ENCODE peak calls at places on chromosomes 7 and 10, in nine cellular contexts. I is endothelial cell, U is nephron progenitor cell, J is HFF-Myc, N is progenitor cell of endocrine pancreas, R is fibroblast of lung, O is OCI-LY7, K is psoas muscle, M is brain microvascular endothelial cell. Z is an unnamed sample.

GRCh38 chr10:125016123-125016522 is 74.2 kb downstream of the ZRANB1 start:
- DNase-seq in I (no peak), U (no peak), J (no peak), N (no peak), R (no peak), O (no peak), K (peak; percentile 75), M (no peak), Z (no peak)

GRCh38 chr10:12656518-12657142 is 307.3 kb downstream of the CAMK1D start:
- DNase-seq in I (no peak), U (no peak), J (peak; percentile 26), N (no peak), R (peak; percentile 81), O (peak; percentile 72), K (no peak), M (peak; percentile 47), Z (no peak)

GRCh38 chr10:132452651-132453469 is 55.9 kb downstream of the PWWP2B start:
- DNase-seq in I (peak; percentile 90), U (peak; percentile 93), J (no peak), N (peak; percentile 91), R (peak; percentile 53), O (peak; percentile 91), K (peak; percentile 82), M (peak; percentile 33), Z (peak; percentile 91)

GRCh38 chr10:30857803-30858202 is 173.9 kb downstream of the ZNF438 start:
- DNase-seq in I (no peak), U (no peak), J (peak; percentile 15), N (no peak), R (peak; percentile 93), O (no peak), K (peak; percentile 74), M (no peak), Z (no peak)

GRCh38 chr7:27723086-27723485 is 16.9 kb upstream of the TAX1BP1 start:
- DNase-seq in I (peak; percentile 5), U (no peak), J (no peak), N (no peak), R (no peak), O (peak; percentile 8), K (no peak), M (no peak), Z (no peak)

GRCh38 chr7:6251653-6252052 is 20.8 kb downstream of the CYTH3 start:
- DNase-seq in I (no peak), U (no peak), J (no peak), N (no peak), R (no peak), O (no peak), K (no peak), M (no peak), Z (no peak)

GRCh38 chr7:14040528-14040927 is 51.1 kb upstream of the ETV1 start:
- DNase-seq in I (no peak), U (no peak), J (no peak), N (no peak), R (no peak), O (no peak), K (no peak), M (no peak), Z (no peak)

GRCh38 chr7:45574521-45575500 is 643 bp downstream of the ADCY1 start:
- DNase-seq in I (peak; percentile 61), U (peak; percentile 77), J (no peak), N (peak; percentile 64), R (peak; percentile 45), O (no peak), K (peak; percentile 42), M (peak; percentile 14), Z (no peak)

GRCh38 chr10:106825996-106826395 is 338.5 kb downstream of the SORCS1 start:
- DNase-seq in I (no peak), U (no peak), J (no peak), N (no peak), R (no peak), O (no peak), K (no peak), M (no peak), Z (no peak)

GRCh38 chr10:124605856-124606812 is 138.0 kb downstream of the FAM53B start:
- DNase-seq in I (no peak), U (no peak), J (no peak), N (no peak), R (no peak), O (peak; percentile 62), K (peak; percentile 10), M (no peak), Z (no peak)

GRCh38 chr7:105016083-105017075 is 2.4 kb downstream of the KMT2E start:
- DNase-seq in I (no peak), U (no peak), J (no peak), N (no peak), R (no peak), O (no peak), K (no peak), M (no peak), Z (no peak)

GRCh38 chr10:113221756-113222168 is 271.7 kb downstream of the TCF7L2 start:
- DNase-seq in I (no peak), U (no peak), J (no peak), N (no peak), R (no peak), O (no peak), K (no peak), M (no peak), Z (no peak)

GRCh38 chr7:36207451-36208291 is 54.6 kb downstream of the EEPD1 start:
- DNase-seq in I (no peak), U (no peak), J (no peak), N (no peak), R (peak; percentile 73), O (no peak), K (peak; percentile 79), M (peak; percentile 70), Z (peak; percentile 51)

GRCh38 chr7:157132796-157133195 is 5.9 kb upstream of the UBE3C start:
- DNase-seq in I (no peak), U (no peak), J (no peak), N (no peak), R (no peak), O (no peak), K (no peak), M (no peak), Z (no peak)

GRCh38 chr10:68499544-68499943 is 27.8 kb upstream of the DNA2 start:
- DNase-seq in I (no peak), U (no peak), J (no peak), N (no peak), R (no peak), O (no peak), K (no peak), M (no peak), Z (no peak)
- TF ChIP-seq CTCF in I (no peak), U (no peak), J (no peak), N (no peak), R (no peak), O (no peak), K (no peak), M (no peak), Z (no peak)

DNA sequence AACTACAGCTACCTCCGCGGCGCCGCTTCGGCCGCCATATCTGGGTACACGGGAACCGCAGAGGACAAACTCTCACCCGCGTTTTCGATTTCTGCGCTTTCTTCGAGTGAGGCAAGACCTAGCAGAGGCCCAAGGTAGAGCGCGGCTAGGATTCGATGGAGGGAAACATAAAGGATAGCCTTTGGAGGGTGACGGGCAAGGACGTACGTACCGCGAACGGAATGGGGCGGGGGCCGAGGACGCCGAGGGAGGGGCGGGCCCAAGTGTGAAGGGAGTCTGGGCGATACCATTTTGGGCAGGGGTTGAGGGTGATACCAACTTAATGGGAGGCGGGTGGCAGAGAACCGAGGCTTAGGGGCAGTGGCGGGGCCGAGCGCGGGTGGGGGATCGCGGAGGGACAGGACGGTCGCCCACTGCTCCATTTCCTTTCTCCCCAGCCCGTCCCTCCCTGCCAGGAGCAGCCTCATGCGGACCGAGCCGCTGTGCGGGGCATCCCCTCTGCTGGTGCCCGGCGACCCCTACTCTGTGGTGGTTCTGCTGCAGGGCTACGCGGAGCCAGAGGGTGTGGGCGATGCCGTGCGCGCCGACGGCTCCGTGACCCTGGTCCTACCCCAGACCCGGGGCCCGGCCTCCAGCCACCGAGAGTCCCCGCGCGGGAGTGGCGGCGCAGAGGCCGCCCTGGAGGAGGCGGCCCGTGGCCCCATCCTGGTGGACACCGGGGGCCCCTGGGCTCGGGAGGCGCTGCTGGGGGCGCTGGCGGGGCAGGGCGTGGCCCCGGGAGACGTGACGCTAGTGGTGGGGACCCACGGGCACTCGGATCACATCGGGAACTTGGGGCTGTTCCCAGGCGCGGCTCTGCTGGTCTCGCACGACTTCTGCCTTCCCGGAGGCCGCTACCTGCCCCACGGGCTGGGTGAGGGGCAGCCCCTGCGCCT is at the start of gene MBLAC1:
- DNase-seq in I (peak; percentile 83), U (peak; percentile 91), J (peak; percentile 78), N (peak; percentile 83), R (peak; percentile 95), O (peak; percentile 95), K (peak; percentile 89), M (peak; percentile 86), Z (peak; percentile 86)
- TF ChIP-seq CTCF in I (no peak), U (no peak), J (no peak), N (no peak), R (no peak), O (no peak), K (no peak), M (no peak), Z (no peak)

DNA sequence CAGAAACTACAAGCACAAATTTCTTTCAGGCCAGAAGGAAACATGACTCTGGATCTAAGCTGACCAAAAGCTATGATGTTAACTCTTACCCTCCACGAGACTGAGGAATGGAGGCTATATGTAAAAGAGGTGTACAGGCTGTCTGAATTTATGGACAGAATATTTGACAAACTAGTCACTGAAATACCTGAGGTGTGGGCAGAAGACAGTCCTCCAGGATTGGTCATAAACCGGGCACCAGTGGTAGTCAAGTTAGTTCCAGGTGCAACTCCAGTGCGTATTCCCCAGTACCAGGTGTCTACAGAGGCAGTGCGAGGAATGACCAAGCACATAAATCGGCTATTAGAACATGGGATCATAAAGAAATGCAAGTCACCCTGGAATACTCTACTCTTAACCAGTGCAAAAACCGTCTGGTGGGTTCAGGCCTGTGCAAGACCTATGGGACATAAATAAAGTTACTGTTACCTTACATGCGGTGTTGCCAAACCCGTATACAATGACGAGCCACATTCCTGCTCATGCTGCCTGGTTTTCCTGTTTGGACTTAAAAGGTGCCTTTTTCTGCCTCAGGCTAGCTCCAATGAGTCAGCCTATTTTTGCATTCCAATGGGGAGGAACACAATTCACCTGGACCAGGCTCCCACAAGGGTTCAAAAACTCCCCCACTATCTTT is 6.7 kb upstream of the CYREN start:
- DNase-seq in I (no peak), U (no peak), J (no peak), N (no peak), R (no peak), O (no peak), K (no peak), M (no peak), Z (no peak)
- TF ChIP-seq CTCF in I (no peak), U (no peak), J (no peak), N (no peak), R (no peak), O (no peak), K (no peak), M (no peak), Z (no peak)

DNA sequence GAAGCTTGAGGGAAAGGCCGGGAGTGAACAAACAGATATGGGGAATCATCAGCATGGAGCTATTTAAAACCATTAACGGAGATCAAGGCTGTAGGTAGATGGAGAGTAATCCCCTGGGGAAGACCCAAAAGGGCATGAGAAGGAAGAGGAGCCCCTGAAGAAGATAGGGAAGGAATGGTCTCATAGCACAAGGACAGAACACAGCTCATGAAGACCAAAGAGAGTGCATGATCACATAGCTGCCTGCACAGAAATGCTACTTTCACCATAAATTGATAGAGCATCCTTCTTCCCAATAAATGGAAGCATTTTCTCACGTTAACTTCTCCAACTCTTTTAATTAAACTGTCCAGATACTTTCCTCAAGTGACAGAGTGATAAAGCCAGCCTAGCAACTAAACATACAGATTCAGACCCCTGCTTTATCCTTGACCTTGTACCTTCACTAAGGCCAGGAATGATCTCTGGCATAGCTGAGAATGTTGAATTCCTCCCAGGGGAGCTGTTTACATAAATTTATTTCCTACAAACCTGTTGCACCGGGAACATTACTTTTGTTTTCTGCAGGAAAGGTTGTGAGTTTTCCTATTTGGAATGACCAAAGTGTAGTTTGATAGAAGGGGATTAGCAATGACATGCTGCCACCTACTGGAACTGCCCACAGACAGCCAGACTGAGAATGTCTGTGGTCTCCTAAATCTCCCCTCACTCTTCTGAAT is 110.8 kb upstream of the LRGUK start:
- DNase-seq in I (peak; percentile 54), U (peak; percentile 52), J (no peak), N (peak; percentile 14), R (peak; percentile 43), O (peak; percentile 17), K (no peak), M (peak; percentile 21), Z (no peak)
- TF ChIP-seq CTCF in I (peak; percentile 43), U (peak; percentile 73), J (peak; percentile 72), N (peak; percentile 86), R (peak; percentile 77), O (peak; percentile 86), K (peak; percentile 66), M (peak; percentile 85), Z (no peak)